ENCODE peak calls at places on chromosomes 3 and 15, in six cellular contexts. N is heart left ventricle, K is vagina, M is transverse colon, A is prostate gland, L is GM06990. G is an unnamed sample. For H3K36me3, the result is how much of the 10 kb centered on the place peaks cover.

GRCh38 chr3:136842294-136842693 is 19.7 kb upstream of the NCK1 start:
- DNase-seq in N (no peak), K (no peak), M (no peak), A (no peak), L (no peak), G (no peak)

GRCh38 chr3:177037241-177037640 is 160.0 kb downstream of the TBL1XR1 start:
- DNase-seq in N (no peak), K (no peak), M (no peak), A (no peak), L (no peak), G (no peak)

GRCh38 chr15:78509726-78510312 is 2.4 kb downstream of the HYKK start:
- DNase-seq in N (no peak), K (no peak), M (no peak), A (no peak), L (no peak), G (no peak)

GRCh38 chr15:40915106-40915661 is 14.0 kb upstream of the DLL4 start:
- DNase-seq in N (no peak), K (no peak), M (no peak), A (no peak), L (no peak), G (no peak)

GRCh38 chr15:29696950-29697738 is 125.1 kb downstream of the TJP1 start:
- DNase-seq in N (no peak), K (no peak), M (no peak), A (no peak), L (no peak), G (no peak)

GRCh38 chr3:149620291-149621020 is 37.4 kb downstream of the WWTR1 start:
- DNase-seq in N (no peak), K (no peak), M (no peak), A (no peak), L (no peak), G (peak)

GRCh38 chr3:69012111-69012835 is 1.2 kb downstream of the EOGT start:
- DNase-seq in N (peak), K (no peak), M (peak), A (peak), L (peak), G (peak)

GRCh38 chr3:149593416-149594160 is 64.2 kb downstream of the WWTR1 start:
- DNase-seq in N (no peak), K (no peak), M (no peak), A (no peak), L (no peak), G (no peak)

DNA sequence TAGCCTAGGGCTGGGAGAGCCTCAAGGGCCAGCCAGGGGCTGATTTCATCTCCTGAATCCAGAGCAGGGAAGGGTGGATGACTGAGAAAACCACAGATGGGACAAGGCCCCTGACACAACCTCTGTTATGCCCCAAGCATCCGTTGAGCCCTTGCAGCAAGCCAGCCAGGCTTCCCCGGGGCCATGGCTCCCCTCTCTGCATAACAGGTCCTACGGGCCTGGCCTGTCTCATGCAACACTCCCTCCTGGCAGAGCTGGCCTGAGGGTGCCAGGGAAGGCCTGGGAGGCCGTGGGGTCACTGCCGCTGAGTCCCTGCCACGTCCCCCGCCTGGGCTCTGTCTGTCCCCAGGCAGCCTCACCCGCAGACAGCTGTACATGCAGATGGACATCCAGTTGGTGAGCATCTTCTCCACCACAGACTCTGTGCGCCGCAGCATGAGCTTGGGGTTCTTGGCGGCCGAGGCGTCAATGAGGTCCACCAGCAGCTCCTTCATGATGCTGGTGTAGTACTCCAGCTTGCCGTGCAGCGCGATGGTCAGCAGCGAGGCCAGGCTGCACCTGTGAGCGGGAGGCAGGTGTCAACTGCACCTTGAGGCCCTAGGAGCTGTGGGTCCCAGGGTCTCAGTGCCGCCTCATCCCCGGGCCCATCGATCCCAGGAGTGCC is 22.1 kb downstream of the H1-8 start:
- DNase-seq in N (no peak), K (no peak), M (no peak), A (no peak), L (no peak), G (no peak)
- H3K36me3 ChIP-seq in N (half or more), K (under half), M (under half), A (under half), L (under half), G (under half)

GRCh38 chr3:86702381-86702958 is 288.5 kb downstream of the VGLL3 start:
- DNase-seq in N (no peak), K (no peak), M (no peak), A (no peak), L (no peak), G (no peak)
- TF ChIP-seq CTCF in N (peak), K (no peak), M (peak), A (no peak), L (peak), G (peak)

GRCh38 chr3:186413615-186414415 is 51.8 kb upstream of the DGKG start:
- DNase-seq in N (no peak), K (no peak), M (peak), A (peak), L (peak), G (no peak)

GRCh38 chr3:186411089-186411488 is 49.1 kb upstream of the DGKG start:
- DNase-seq in N (no peak), K (no peak), M (no peak), A (no peak), L (no peak), G (no peak)

GRCh38 chr3:186411994-186412393 is 50.0 kb upstream of the DGKG start:
- DNase-seq in N (no peak), K (no peak), M (no peak), A (no peak), L (no peak), G (no peak)

GRCh38 chr3:186417791-186418190 is 55.8 kb upstream of the DGKG start:
- DNase-seq in N (no peak), K (no peak), M (no peak), A (no peak), L (no peak), G (peak)

DNA sequence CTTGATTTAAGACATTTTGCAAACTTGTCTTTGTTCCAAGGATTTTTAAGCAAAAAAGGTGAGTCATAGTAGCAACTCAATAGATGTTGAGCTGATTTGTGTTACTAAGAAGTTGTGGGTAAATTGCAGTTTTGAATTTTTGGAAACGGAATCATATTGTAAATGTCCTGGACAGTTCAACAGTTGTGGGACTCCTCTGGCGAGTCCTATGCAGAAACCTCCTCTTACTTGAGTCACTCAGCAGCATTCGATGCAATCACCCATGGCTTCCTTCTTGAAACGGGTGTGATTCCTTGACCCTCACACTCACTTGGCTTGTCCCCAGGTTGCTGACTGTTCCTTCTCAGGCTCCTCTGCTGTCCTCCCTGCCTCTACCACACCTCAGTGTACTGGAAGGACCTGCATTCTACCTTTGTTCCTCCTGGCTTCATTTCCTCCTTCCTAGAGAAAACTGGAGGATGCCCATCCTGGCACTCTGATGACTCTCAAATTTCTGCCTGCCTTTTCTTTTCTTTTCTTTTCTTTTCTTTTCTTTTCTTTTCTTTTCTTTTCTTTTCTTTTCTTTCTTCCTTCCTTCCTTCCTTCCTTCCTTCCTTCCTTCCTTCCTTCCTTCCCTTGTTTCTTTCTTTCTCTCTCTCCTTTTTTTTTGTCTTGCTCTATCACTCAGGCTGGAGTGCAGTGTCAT is 52.8 kb upstream of the DGKG start:
- DNase-seq in N (no peak), K (no peak), M (peak), A (no peak), L (no peak), G (peak)
- H3K4me3 ChIP-seq in N (no peak), K (no peak), M (no peak), A (no peak), L (no peak), G (no peak)

DNA sequence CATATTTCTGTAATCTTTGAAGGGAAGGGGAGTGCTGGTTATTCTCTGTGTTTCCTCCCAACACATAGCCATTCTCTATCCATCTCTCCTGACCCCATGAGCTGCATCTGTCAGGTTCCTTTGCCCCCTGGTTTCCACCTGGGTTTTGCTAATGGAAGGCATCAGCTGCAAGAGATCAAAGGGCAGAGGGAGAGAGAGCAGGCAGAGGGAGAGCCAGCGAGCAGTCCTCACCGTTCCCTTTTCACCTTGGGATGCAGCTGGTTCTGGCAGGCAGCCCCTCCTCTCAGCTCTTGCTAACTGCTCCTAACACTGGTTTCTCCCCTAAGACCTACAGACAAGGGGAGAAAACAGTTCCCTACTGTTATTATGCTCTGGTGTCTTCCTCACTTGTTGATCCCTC is 138.9 kb downstream of the ARPP21 start:
- DNase-seq in N (no peak), K (no peak), M (no peak), A (no peak), L (no peak), G (no peak)
- H3K36me3 ChIP-seq in N (under half), K (under half), M (under half), A (under half), L (under half), G (under half)

GRCh38 chr15:72168833-72169232 is 28.8 kb downstream of the GRAMD2A start:
- DNase-seq in N (no peak), K (no peak), M (no peak), A (no peak), L (no peak), G (no peak)

GRCh38 chr15:72168131-72168825 is 29.3 kb downstream of the GRAMD2A start:
- DNase-seq in N (no peak), K (no peak), M (no peak), A (peak), L (no peak), G (no peak)

GRCh38 chr15:72166716-72167417 is 30.7 kb downstream of the GRAMD2A start:
- DNase-seq in N (no peak), K (no peak), M (no peak), A (no peak), L (no peak), G (no peak)

GRCh38 chr15:72169236-72169920 is 28.2 kb downstream of the GRAMD2A start:
- DNase-seq in N (no peak), K (no peak), M (no peak), A (no peak), L (no peak), G (no peak)

GRCh38 chr15:72167445-72167844 is 30.1 kb downstream of the GRAMD2A start:
- DNase-seq in N (no peak), K (no peak), M (no peak), A (no peak), L (no peak), G (no peak)
- TF ChIP-seq CTCF in N (no peak), K (no peak), M (no peak), A (no peak), L (no peak), G (no peak)

DNA sequence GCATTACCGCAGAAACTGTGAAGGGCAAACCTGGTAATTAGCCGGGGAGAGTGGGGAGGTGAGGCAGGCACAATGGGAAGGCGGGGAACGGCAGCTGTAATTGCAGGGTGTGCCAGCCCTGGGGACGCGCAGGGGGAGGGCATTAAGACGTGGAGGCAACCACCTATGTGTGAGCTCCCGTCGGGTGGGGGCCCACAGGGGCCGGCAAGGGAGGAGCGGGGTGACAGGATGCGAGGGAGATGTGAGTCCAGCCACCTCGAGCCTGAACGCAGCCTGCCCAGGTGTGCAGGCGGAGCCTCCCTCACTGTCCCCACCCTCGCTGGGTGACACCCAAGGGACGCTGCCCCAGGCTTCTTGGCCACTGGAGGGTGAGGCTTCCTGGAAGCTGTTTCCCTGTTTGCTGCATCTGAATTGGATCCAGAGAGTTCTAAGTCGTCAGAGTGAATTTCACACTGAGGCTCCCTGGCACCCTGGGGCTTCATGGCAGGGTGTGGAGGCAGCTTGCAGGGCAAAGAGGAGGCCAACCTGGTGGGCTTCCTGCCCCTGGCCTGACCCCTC is 130.6 kb upstream of the MEF2A start:
- DNase-seq in N (peak), K (no peak), M (peak), A (peak), L (no peak), G (no peak)
- H3K4me3 ChIP-seq in N (no peak), K (no peak), M (peak), A (no peak), L (no peak), G (no peak)